ENCODE peak calls at places on chromosomes 11 and 22, in nine cellular contexts. J, V, E, I, F, W, K, T and H are unnamed samples.

GRCh38 chr11:73323464-73323863 is 15.4 kb downstream of the ARHGEF17 start:
- DNase-seq in J (peak), V (no peak), E (no peak), I (peak), F (peak), W (no peak), K (peak), T (no peak), H (no peak)

GRCh38 chr11:86101493-86101892 is 32.6 kb upstream of the PICALM start:
- DNase-seq in J (peak), V (no peak), E (no peak), I (no peak), F (no peak), W (no peak), K (no peak), T (no peak), H (no peak)

GRCh38 chr22:17638182-17638431 is 450 bp upstream of the BCL2L13 start:
- DNase-seq in J (no peak), V (no peak), E (peak), I (no peak), F (no peak), W (no peak), K (no peak), T (no peak), H (no peak)

GRCh38 chr11:16357776-16358175 is 1.4 kb upstream of the SOX6 start:
- DNase-seq in J (no peak), V (no peak), E (no peak), I (no peak), F (no peak), W (no peak), K (no peak), T (no peak), H (no peak)

GRCh38 chr11:28838741-28839140 is 730.6 kb downstream of the METTL15 start:
- DNase-seq in J (peak), V (no peak), E (no peak), I (no peak), F (no peak), W (no peak), K (no peak), T (no peak), H (no peak)

GRCh38 chr11:16026849-16027248 is 329.5 kb downstream of the SOX6 start:
- DNase-seq in J (no peak), V (no peak), E (no peak), I (no peak), F (no peak), W (no peak), K (no peak), T (no peak), H (no peak)

GRCh38 chr11:77762426-77762825 is 58.1 kb downstream of the RSF1 start:
- DNase-seq in J (no peak), V (no peak), E (no peak), I (no peak), F (no peak), W (no peak), K (no peak), T (no peak), H (no peak)

GRCh38 chr11:83147895-83148294 is 9.0 kb upstream of the PCF11 start:
- DNase-seq in J (peak), V (no peak), E (no peak), I (no peak), F (no peak), W (no peak), K (no peak), T (no peak), H (no peak)

GRCh38 chr11:35427158-35427557 is 7.8 kb upstream of the SLC1A2 start:
- DNase-seq in J (peak), V (no peak), E (no peak), I (no peak), F (no peak), W (no peak), K (no peak), T (no peak), H (no peak)

GRCh38 chr22:30325724-30326703 is 727 bp downstream of the TBC1D10A start:
- DNase-seq in J (no peak), V (peak), E (no peak), I (peak), F (no peak), W (no peak), K (no peak), T (peak), H (no peak)

GRCh38 chr11:84261707-84262106 is 975.5 kb upstream of the CCDC90B start:
- DNase-seq in J (peak), V (no peak), E (no peak), I (no peak), F (no peak), W (no peak), K (no peak), T (peak), H (no peak)

GRCh38 chr11:10654211-10655150 is 39.1 kb downstream of the IRAG1 start:
- DNase-seq in J (peak), V (peak), E (no peak), I (no peak), F (no peak), W (peak), K (no peak), T (peak), H (no peak)

GRCh38 chr11:128757886-128758612 is 64.2 kb downstream of the FLI1 start:
- DNase-seq in J (no peak), V (no peak), E (no peak), I (no peak), F (no peak), W (peak), K (no peak), T (peak), H (peak)

GRCh38 chr11:108973402-108974119 is 308.7 kb downstream of the DDX10 start:
- DNase-seq in J (peak), V (no peak), E (peak), I (no peak), F (no peak), W (no peak), K (no peak), T (no peak), H (no peak)

GRCh38 chr22:44732017-44732561 is 20.3 kb upstream of the ARHGAP8 start:
- DNase-seq in J (no peak), V (no peak), E (no peak), I (no peak), F (no peak), W (no peak), K (no peak), T (no peak), H (no peak)

GRCh38 chr11:108494182-108494581 is 4.0 kb downstream of the POGLUT3 start:
- DNase-seq in J (no peak), V (no peak), E (no peak), I (no peak), F (no peak), W (no peak), K (no peak), T (no peak), H (no peak)

GRCh38 chr11:64044730-64045386 is 9.1 kb downstream of the FLRT1 start:
- DNase-seq in J (no peak), V (no peak), E (no peak), I (no peak), F (no peak), W (no peak), K (no peak), T (no peak), H (no peak)

GRCh38 chr11:45513806-45514340 is 151.5 kb downstream of the CHST1 start:
- DNase-seq in J (no peak), V (no peak), E (no peak), I (no peak), F (no peak), W (no peak), K (no peak), T (no peak), H (no peak)

GRCh38 chr11:11978098-11978637 is 30.3 kb downstream of the DKK3 start:
- DNase-seq in J (no peak), V (no peak), E (no peak), I (no peak), F (no peak), W (no peak), K (no peak), T (no peak), H (no peak)

GRCh38 chr22:45273452-45274075 is 11.2 kb upstream of the UPK3A start:
- DNase-seq in J (no peak), V (no peak), E (no peak), I (no peak), F (no peak), W (no peak), K (no peak), T (no peak), H (no peak)

GRCh38 chr22:45842141-45842831 is 134.7 kb downstream of the WNT7B start:
- DNase-seq in J (peak), V (no peak), E (no peak), I (no peak), F (no peak), W (no peak), K (no peak), T (no peak), H (no peak)

GRCh38 chr22:45073064-45073463 is 63.3 kb upstream of the PHF21B start:
- DNase-seq in J (no peak), V (no peak), E (no peak), I (no peak), F (no peak), W (no peak), K (no peak), T (peak), H (no peak)

GRCh38 chr11:46446343-46446751 is 54.8 kb upstream of the CHRM4 start:
- DNase-seq in J (peak), V (no peak), E (no peak), I (no peak), F (no peak), W (no peak), K (no peak), T (peak), H (no peak)

GRCh38 chr11:92808009-92808408 is 161.4 kb upstream of the MTNR1B start:
- DNase-seq in J (no peak), V (no peak), E (no peak), I (no peak), F (no peak), W (no peak), K (no peak), T (no peak), H (no peak)

GRCh38 chr11:92811341-92811740 is 158.1 kb upstream of the MTNR1B start:
- DNase-seq in J (no peak), V (no peak), E (no peak), I (no peak), F (no peak), W (no peak), K (no peak), T (no peak), H (no peak)

GRCh38 chr11:92810423-92810822 is 159.0 kb upstream of the MTNR1B start:
- DNase-seq in J (no peak), V (no peak), E (no peak), I (no peak), F (no peak), W (no peak), K (no peak), T (no peak), H (no peak)

GRCh38 chr11:92812841-92813240 is 156.6 kb upstream of the MTNR1B start:
- DNase-seq in J (no peak), V (no peak), E (no peak), I (no peak), F (no peak), W (no peak), K (no peak), T (no peak), H (no peak)
- TF ChIP-seq CTCF in J (no peak), V (peak), E (no peak), I (no peak), F (no peak), W (no peak), K (no peak), T (no peak), H (no peak)

GRCh38 chr11:118485273-118485672 is 42.0 kb upstream of the TTC36 start:
- DNase-seq in J (no peak), V (no peak), E (no peak), I (no peak), F (no peak), W (no peak), K (no peak), T (no peak), H (no peak)
- TF ChIP-seq CTCF in J (peak), V (peak), E (peak), I (no peak), F (no peak), W (no peak), K (no peak), T (no peak), H (no peak)

GRCh38 chr11:7348432-7349298 is 97.0 kb downstream of the SYT9 start:
- DNase-seq in J (peak), V (no peak), E (peak), I (no peak), F (no peak), W (no peak), K (no peak), T (no peak), H (no peak)

GRCh38 chr11:7347611-7348431 is 96.1 kb downstream of the SYT9 start:
- DNase-seq in J (no peak), V (no peak), E (no peak), I (no peak), F (no peak), W (no peak), K (no peak), T (no peak), H (no peak)

GRCh38 chr11:7351228-7351627 is 99.5 kb downstream of the SYT9 start:
- DNase-seq in J (no peak), V (no peak), E (no peak), I (no peak), F (no peak), W (no peak), K (no peak), T (no peak), H (no peak)

GRCh38 chr11:7353100-7353499 is 101.4 kb downstream of the SYT9 start:
- DNase-seq in J (peak), V (peak), E (no peak), I (no peak), F (no peak), W (peak), K (no peak), T (peak), H (peak)
- TF ChIP-seq CTCF in J (peak), V (peak), E (peak), I (no peak), F (no peak), W (peak), K (no peak), T (peak), H (no peak)

DNA sequence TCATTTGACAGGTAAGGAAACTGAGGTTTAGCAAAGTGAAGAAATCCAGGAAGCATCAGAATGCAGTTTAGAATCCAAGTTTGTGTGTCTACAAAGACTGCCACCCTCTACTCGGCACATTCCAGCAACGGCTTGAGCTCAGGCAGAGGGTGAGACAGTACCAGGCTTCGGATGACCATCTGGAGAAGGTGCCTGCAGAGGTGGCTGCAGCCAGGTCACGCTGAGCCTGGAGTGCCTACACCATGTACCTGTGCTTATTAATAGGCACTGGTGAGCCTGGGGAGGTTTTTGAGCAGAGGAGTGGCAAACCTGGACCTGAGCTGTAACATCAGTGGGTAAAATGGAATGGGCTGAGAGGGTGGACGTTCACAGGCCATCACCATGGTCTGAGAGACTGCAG is 4.7 kb downstream of the FXYD6 start:
- DNase-seq in J (no peak), V (no peak), E (no peak), I (no peak), F (no peak), W (no peak), K (no peak), T (no peak), H (no peak)
- TF ChIP-seq CTCF in J (no peak), V (no peak), E (no peak), I (no peak), F (no peak), W (no peak), K (no peak), T (no peak), H (no peak)

GRCh38 chr11:32561835-32562234 is 21.8 kb upstream of the EIF3M start:
- DNase-seq in J (no peak), V (no peak), E (no peak), I (no peak), F (no peak), W (no peak), K (no peak), T (no peak), H (no peak)
- TF ChIP-seq CTCF in J (no peak), V (peak), E (no peak), I (no peak), F (no peak), W (no peak), K (no peak), T (no peak), H (no peak)

GRCh38 chr11:79440451-79441158 is at the start of gene TENM4:
- DNase-seq in J (peak), V (no peak), E (no peak), I (peak), F (peak), W (peak), K (peak), T (peak), H (peak)
- TF ChIP-seq CTCF in J (no peak), V (no peak), E (no peak), I (no peak), F (peak), W (peak), K (peak), T (no peak), H (no peak)

GRCh38 chr11:27390318-27390958 is 27.4 kb upstream of the CCDC34 start:
- DNase-seq in J (no peak), V (no peak), E (no peak), I (no peak), F (no peak), W (no peak), K (no peak), T (no peak), H (no peak)
- TF ChIP-seq CTCF in J (no peak), V (no peak), E (no peak), I (no peak), F (no peak), W (no peak), K (no peak), T (no peak), H (no peak)

GRCh38 chr11:134725939-134726639 is 314.0 kb upstream of the B3GAT1 start:
- DNase-seq in J (no peak), V (no peak), E (no peak), I (peak), F (no peak), W (no peak), K (no peak), T (no peak), H (no peak)
- TF ChIP-seq CTCF in J (no peak), V (peak), E (no peak), I (peak), F (no peak), W (peak), K (no peak), T (peak), H (no peak)

GRCh38 chr11:101844608-101845007 is 70.2 kb upstream of the CEP126 start:
- DNase-seq in J (no peak), V (no peak), E (no peak), I (no peak), F (no peak), W (no peak), K (no peak), T (no peak), H (no peak)

DNA sequence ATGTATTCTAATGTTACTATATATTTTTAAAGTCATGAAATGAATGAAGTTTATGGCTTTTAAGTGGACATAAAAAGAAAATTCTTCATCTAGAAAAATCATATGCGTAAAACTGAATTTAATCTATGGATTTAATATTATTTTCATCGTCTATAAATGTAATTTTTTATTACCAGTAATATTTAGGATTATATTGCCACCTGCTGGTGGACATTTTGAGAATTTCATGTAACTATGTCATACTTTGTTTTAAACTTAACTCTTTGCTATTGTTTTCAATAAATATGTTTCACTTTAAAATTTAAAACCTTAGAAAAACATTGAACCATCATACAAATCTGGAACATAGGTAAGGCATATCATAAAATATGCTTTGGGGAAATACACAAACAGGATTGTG is 66.5 kb upstream of the CEP126 start:
- DNase-seq in J (peak), V (no peak), E (no peak), I (no peak), F (no peak), W (peak), K (no peak), T (peak), H (no peak)
- TF ChIP-seq CTCF in J (peak), V (peak), E (no peak), I (peak), F (peak), W (peak), K (no peak), T (no peak), H (no peak)

GRCh38 chr11:70173018-70173417 is 30.1 kb upstream of the FADD start:
- DNase-seq in J (no peak), V (no peak), E (no peak), I (no peak), F (no peak), W (no peak), K (no peak), T (no peak), H (no peak)

GRCh38 chr11:70180906-70181305 is 22.2 kb upstream of the FADD start:
- DNase-seq in J (no peak), V (no peak), E (no peak), I (no peak), F (no peak), W (no peak), K (no peak), T (no peak), H (no peak)

GRCh38 chr11:70182266-70182665 is 20.8 kb upstream of the FADD start:
- DNase-seq in J (no peak), V (no peak), E (no peak), I (no peak), F (no peak), W (no peak), K (no peak), T (no peak), H (no peak)

GRCh38 chr11:70174846-70175764 is 28.0 kb upstream of the FADD start:
- DNase-seq in J (no peak), V (no peak), E (no peak), I (no peak), F (no peak), W (no peak), K (no peak), T (no peak), H (no peak)

GRCh38 chr11:70176940-70177689 is 26.0 kb upstream of the FADD start:
- DNase-seq in J (peak), V (peak), E (no peak), I (no peak), F (no peak), W (peak), K (no peak), T (peak), H (no peak)
- TF ChIP-seq CTCF in J (peak), V (peak), E (peak), I (no peak), F (peak), W (peak), K (no peak), T (peak), H (no peak)